ENCODE peak calls at places on chromosomes 4 and X, in six cellular contexts. X, Y, H, I, U and R are unnamed samples.
A peak's percentile ranks its signal among the peaks of the same experiment; 100 is the strongest.

GRCh38 chr4:34512631-34513030 is 1731.7 kb downstream of the ARAP2 start:
- DNase-seq in Y (no peak), H (no peak), U (no peak), I (no peak), X (no peak), R (no peak)

GRCh38 chr4:60683357-60683756 is 516.8 kb upstream of the ADGRL3 start:
- DNase-seq in U (no peak), X (peak; percentile 91), H (no peak), Y (no peak), I (peak; percentile 86), R (no peak)

GRCh38 chr4:119504616-119505015 is 124.0 kb downstream of the PDE5A start:
- DNase-seq in X (no peak), U (no peak), H (no peak), Y (no peak), I (no peak), R (no peak)

GRCh38 chr4:83096397-83096796 is 18.1 kb downstream of the PLAC8 start:
- DNase-seq in I (no peak), H (no peak), Y (no peak), X (no peak), U (no peak), R (no peak)

GRCh38 chrX:21974011-21974385 is 33.5 kb downstream of the SMS start:
- DNase-seq in Y (no peak), U (peak; percentile 29), X (no peak), H (no peak), I (no peak), R (no peak)

GRCh38 chrX:47168495-47169073 is 23.6 kb downstream of the RBM10 start:
- DNase-seq in I (no peak), X (no peak), U (no peak), H (no peak), Y (no peak), R (no peak)

GRCh38 chrX:134258202-134258601 is 21.2 kb downstream of the CCDC160 start:
- DNase-seq in I (no peak), H (no peak), X (no peak), U (no peak), Y (no peak), R (no peak)

GRCh38 chr4:14632041-14632440 is 370.2 kb upstream of the CPEB2 start:
- DNase-seq in I (no peak), X (no peak), U (no peak), H (no peak), Y (no peak), R (no peak)

GRCh38 chr4:144695721-144696120 is 49.8 kb downstream of the HHIP start:
- DNase-seq in X (no peak), U (no peak), I (no peak), H (no peak), Y (no peak), R (no peak)

GRCh38 chr4:4216668-4217067 is 10.1 kb downstream of the OTOP1 start:
- DNase-seq in Y (no peak), I (no peak), U (no peak), H (no peak), X (peak; percentile 54), R (no peak)